ENCODE peak calls at places on chromosome 18, in ten cellular contexts. A is cerebellum; H is activated CD8-positive, alpha-beta memory T cell treated with anti-CD3 and anti-CD28 coated beads, Interleukin-2, amount 50 U/mL, for 48 hours; L is COR-L47; X is upper lobe of right lung; W is Caki2; P is EH; Q is aorta; B is CD8-positive, alpha-beta memory T cell; I is activated T-cell treated with anti-CD3 and anti-CD28 coated beads for 4 hours. F is an unnamed sample.
A peak's percentile ranks its signal among the peaks of the same experiment; 100 is the strongest.

GRCh38 chr18:78978336-78979057 is 1.1 kb upstream of the SALL3 start:
- DNase-seq in A (no peak), H (no peak), L (no peak), X (no peak), W (no peak), P (no peak), Q (no peak), B (no peak), I (no peak), F (no peak)

GRCh38 chr18:73487956-73488355 is 620.2 kb upstream of the NETO1 start:
- DNase-seq in A (no peak), H (no peak), L (no peak), X (no peak), W (no peak), P (peak; percentile 23), Q (no peak), B (no peak), I (no peak), F (no peak)

GRCh38 chr18:48293954-48294893 is 115.0 kb downstream of the ZBTB7C start:
- DNase-seq in A (peak; percentile 12), H (peak; percentile 7), L (peak; percentile 96), X (peak; percentile 47), W (no peak), P (peak; percentile 9), Q (no peak), B (no peak), I (no peak), F (no peak)

GRCh38 chr18:11991021-11991770 is 9.9 kb downstream of the IMPA2 start:
- DNase-seq in A (no peak), H (no peak), L (no peak), X (no peak), W (peak; percentile 31), P (no peak), Q (peak; percentile 17), B (no peak), I (no peak), F (no peak)

GRCh38 chr18:3055861-3056260 is 42.9 kb upstream of the LPIN2 start:
- DNase-seq in A (no peak), H (no peak), L (no peak), X (no peak), W (peak; percentile 4), P (no peak), Q (no peak), B (no peak), I (no peak), F (no peak)

GRCh38 chr18:49817947-49818346 is 4.6 kb upstream of the ACAA2 start:
- DNase-seq in A (no peak), H (no peak), L (no peak), X (no peak), W (no peak), P (no peak), Q (no peak), B (no peak), I (no peak), F (no peak)

GRCh38 chr18:3402962-3403585 is 46.9 kb upstream of the TGIF1 start:
- DNase-seq in A (no peak), H (no peak), L (no peak), X (no peak), W (peak; percentile 35), P (peak; percentile 53), Q (no peak), B (no peak), I (no peak), F (peak; percentile 46)

GRCh38 chr18:3703732-3704176 is 253.8 kb downstream of the TGIF1 start:
- DNase-seq in A (peak; percentile 75), H (no peak), L (peak; percentile 76), X (peak; percentile 70), W (peak; percentile 74), P (peak; percentile 72), Q (peak; percentile 73), B (no peak), I (no peak), F (peak; percentile 51)

GRCh38 chr18:75036941-75037516 is 171.9 kb downstream of the PTGR3 start:
- DNase-seq in A (no peak), H (no peak), L (no peak), X (no peak), W (no peak), P (peak; percentile 60), Q (no peak), B (no peak), I (no peak), F (no peak)

GRCh38 chr18:7452331-7452730 is 114.8 kb upstream of the PTPRM start:
- DNase-seq in A (no peak), H (no peak), L (peak; percentile 25), X (no peak), W (peak; percentile 3), P (peak; percentile 49), Q (no peak), B (no peak), I (no peak), F (peak; percentile 8)

GRCh38 chr18:76454429-76454828 is 40.6 kb downstream of the ZNF516 start:
- DNase-seq in A (no peak), H (no peak), L (no peak), X (no peak), W (no peak), P (no peak), Q (no peak), B (no peak), I (no peak), F (no peak)

F was measured in Jurkat, Clone E6-1.